ENCODE peak calls at places on chromosome 4, in ten cellular contexts. J is psoas muscle, K is PC-9, G is esophagus squamous epithelium, C is tibial nerve, V is breast epithelium, Z is right atrium auricular region, O is WERI-Rb-1, S is Peyer's patch, X is IMR-90. U is an unnamed sample.

GRCh38 chr4:144343143-144343755 is 202.7 kb upstream of the GYPA start:
- DNase-seq in O (no peak), Z (no peak), C (no peak), X (no peak), K (no peak), J (no peak), S (no peak), V (no peak), G (no peak), U (no peak)

GRCh38 chr4:173752610-173753009 is 222.6 kb upstream of the HAND2 start:
- DNase-seq in K (no peak), J (no peak), O (peak; percentile 75), G (no peak), Z (no peak), X (peak; percentile 4), V (no peak), S (no peak), C (no peak), U (no peak)

GRCh38 chr4:159158083-159158617 is 55.3 kb downstream of the RAPGEF2 start:
- DNase-seq in V (no peak), Z (no peak), J (no peak), X (no peak), S (no peak), K (no peak), O (no peak), G (no peak), C (no peak), U (no peak)

GRCh38 chr4:14465498-14465897 is 536.8 kb upstream of the CPEB2 start:
- DNase-seq in X (no peak), J (no peak), O (no peak), K (no peak), G (no peak), V (no peak), Z (no peak), C (no peak), S (no peak), U (no peak)

GRCh38 chr4:6095023-6095817 is 77.0 kb upstream of the C4orf50 start:
- DNase-seq in Z (no peak), V (no peak), C (no peak), J (no peak), X (peak; percentile 4), S (no peak), G (no peak), K (no peak), O (no peak), U (peak; percentile 18)

GRCh38 chr4:87974856-87975462 is 555 bp upstream of the SPP1 start:
- DNase-seq in C (no peak), V (no peak), Z (no peak), G (no peak), O (no peak), J (no peak), S (no peak), K (peak; percentile 65), X (peak; percentile 4), U (no peak)

GRCh38 chr4:182207806-182208483 is 35.3 kb upstream of the TENM3 start:
- DNase-seq in K (no peak), X (peak; percentile 94), G (no peak), O (no peak), C (no peak), J (no peak), Z (no peak), V (no peak), S (no peak), U (peak; percentile 87)

GRCh38 chr4:2337131-2337723 is 75.3 kb upstream of the MXD4 start:
- DNase-seq in S (no peak), C (no peak), J (no peak), G (no peak), V (peak; percentile 5), Z (peak; percentile 32), O (no peak), K (no peak), X (no peak), U (no peak)

GRCh38 chr4:10958226-10958856 is 273.8 kb upstream of the CLNK start:
- DNase-seq in V (no peak), S (no peak), G (no peak), C (no peak), O (no peak), J (no peak), Z (no peak), X (no peak), K (no peak), U (no peak)

GRCh38 chr4:53895137-53895536 is 169.3 kb downstream of the CHIC2 start:
- DNase-seq in Z (no peak), O (no peak), J (no peak), V (no peak), S (no peak), X (no peak), C (no peak), K (no peak), G (no peak), U (no peak)

GRCh38 chr4:40525811-40526598 is 103.7 kb downstream of the RBM47 start:
- DNase-seq in V (peak; percentile 39), J (no peak), X (peak; percentile 88), C (peak; percentile 38), S (no peak), K (peak; percentile 81), G (no peak), O (no peak), Z (peak; percentile 76), U (peak; percentile 57)
- TF ChIP-seq CTCF in V (no peak), J (no peak), X (no peak), C (no peak), S (no peak), K (no peak), G (no peak), O (no peak), Z (no peak), U (no peak)

DNA sequence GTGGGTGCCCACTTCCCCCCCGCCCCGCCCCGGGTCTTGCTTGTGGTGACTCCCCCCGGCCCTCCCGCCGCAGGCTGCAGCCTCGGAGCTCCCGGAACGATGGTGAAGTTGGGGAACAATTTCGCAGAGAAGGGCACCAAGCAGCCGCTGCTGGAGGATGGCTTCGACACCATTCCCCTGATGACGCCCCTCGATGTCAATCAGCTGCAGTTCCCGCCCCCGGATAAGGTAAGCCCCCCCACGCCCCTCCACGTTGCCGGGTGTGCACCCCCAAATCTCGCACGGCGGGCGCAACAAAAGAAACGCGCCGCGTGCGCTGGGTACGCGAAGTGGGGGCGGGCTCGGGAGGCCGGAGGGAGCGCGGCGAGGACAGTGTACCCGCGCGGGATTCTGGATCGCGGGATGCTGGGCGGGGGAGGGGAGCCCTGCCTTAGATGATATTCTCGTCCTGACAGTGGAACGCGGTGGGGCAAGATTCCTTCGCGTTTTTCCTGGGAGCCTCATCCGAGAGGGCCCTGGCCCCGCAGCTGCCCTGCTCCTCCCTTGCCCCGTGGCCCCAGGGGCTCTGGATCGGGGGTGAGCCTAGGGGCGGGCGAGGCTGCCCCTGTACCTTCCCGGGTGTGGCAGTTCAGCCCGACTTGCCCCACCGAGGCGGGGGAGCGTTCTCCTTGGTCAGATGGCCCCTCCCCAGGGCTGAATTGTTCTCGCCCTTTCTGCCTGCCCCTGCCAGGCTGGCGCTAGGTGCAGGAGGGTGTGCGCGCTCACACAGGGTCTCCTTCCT is 819 bp downstream of the NSG1 start:
- DNase-seq in Z (no peak), J (peak; percentile 34), V (no peak), S (no peak), C (no peak), G (no peak), K (no peak), X (no peak), O (no peak), U (no peak)
- H3K4me3 ChIP-seq in Z (peak overlapping the region; percentile 61), J (peak overlapping the region; percentile 60), V (peak overlapping the region; percentile 74), S (peak overlapping the region; percentile 48), C (peak overlapping the region; percentile 19), G (peak overlapping the region; percentile 71), K (no peak overlapping the region), X (peak overlapping the region; percentile 59), O (peak overlapping the region; percentile 38), U (peak overlapping the region; percentile 9)

GRCh38 chr4:107279729-107280128 is 243.6 kb upstream of the DKK2 start:
- DNase-seq in K (peak; percentile 56), G (no peak), C (no peak), V (no peak), J (no peak), X (peak; percentile 39), O (no peak), S (no peak), Z (no peak), U (peak; percentile 19)

GRCh38 chr4:107275192-107275591 is 239.1 kb upstream of the DKK2 start:
- DNase-seq in S (no peak), K (no peak), Z (no peak), C (no peak), O (no peak), V (no peak), J (no peak), X (no peak), G (no peak), U (no peak)

GRCh38 chr4:107283587-107284559 is 247.8 kb upstream of the DKK2 start:
- DNase-seq in G (no peak), J (no peak), S (no peak), Z (no peak), X (peak; percentile 95), V (no peak), C (peak; percentile 5), K (no peak), O (no peak), U (peak; percentile 90)

GRCh38 chr4:107276052-107276451 is 239.9 kb upstream of the DKK2 start:
- DNase-seq in Z (no peak), G (no peak), X (no peak), K (no peak), J (no peak), V (no peak), S (no peak), C (no peak), O (no peak), U (no peak)

GRCh38 chr4:107278791-107279481 is 242.8 kb upstream of the DKK2 start:
- DNase-seq in X (peak; percentile 58), O (no peak), Z (no peak), V (no peak), K (no peak), J (no peak), S (no peak), C (no peak), G (no peak), U (no peak)
- H3K36me3 ChIP-seq in X (no peaks in the 10 kb centered on the region), O (no peaks in the 10 kb centered on the region), Z (no peaks in the 10 kb centered on the region), V (no peaks in the 10 kb centered on the region), K (no peaks in the 10 kb centered on the region), J (no peaks in the 10 kb centered on the region), S (no peaks in the 10 kb centered on the region), C (no peaks in the 10 kb centered on the region), G (no peaks in the 10 kb centered on the region), U (no peaks in the 10 kb centered on the region)

GRCh38 chr4:99536148-99536728 is 25.4 kb downstream of the C4orf17 start:
- DNase-seq in V (no peak), X (no peak), O (peak; percentile 69), G (no peak), C (no peak), S (no peak), J (no peak), K (no peak), Z (no peak), U (no peak)

GRCh38 chr4:99536848-99537247 is 26.0 kb downstream of the C4orf17 start:
- DNase-seq in K (no peak), X (no peak), Z (no peak), J (no peak), O (no peak), V (no peak), G (no peak), S (no peak), C (no peak), U (no peak)

GRCh38 chr4:99540287-99540939 is 23.4 kb downstream of the TRMT10A start:
- DNase-seq in G (no peak), O (no peak), S (no peak), C (no peak), J (no peak), K (no peak), X (no peak), Z (no peak), V (no peak), U (no peak)

GRCh38 chr4:99537674-99538073 is 26.2 kb downstream of the TRMT10A start:
- DNase-seq in S (no peak), C (no peak), O (no peak), J (no peak), X (no peak), G (no peak), K (no peak), Z (no peak), V (no peak), U (no peak)
- TF ChIP-seq CTCF in S (no peak), C (no peak), O (no peak), J (no peak), X (no peak), G (no peak), K (no peak), Z (no peak), V (no peak), U (no peak)